ENCODE peak calls at places on chromosomes 4 and X, in four cellular contexts. One of them, this sample, is unnamed.

GRCh38 chr4:185524888-185525863 is 10.1 kb downstream of the PDLIM3 start:
- DNase-seq in mesendoderm: no peak
- DNase-seq in H1: no peak
- DNase-seq in H9: no peak
- DNase-seq in this sample: peak

GRCh38 chr4:142845293-142846070 is 619 bp downstream of the INPP4B start:
- DNase-seq in H9: peak
- DNase-seq in H1: no peak
- DNase-seq in mesendoderm: peak
- DNase-seq in this sample: no peak

GRCh38 chr4:122246551-122246950 is 94.4 kb downstream of the BLTP1 start:
- DNase-seq in H9: no peak
- DNase-seq in mesendoderm: no peak
- DNase-seq in H1: no peak
- DNase-seq in this sample: peak

GRCh38 chr4:1851575-1852415 is 4.2 kb downstream of the LETM1 start:
- DNase-seq in mesendoderm: no peak
- DNase-seq in H1: no peak
- DNase-seq in H9: no peak
- DNase-seq in this sample: no peak

GRCh38 chr4:148831945-148832344 is 389.7 kb upstream of the NR3C2 start:
- DNase-seq in H9: no peak
- DNase-seq in H1: no peak
- DNase-seq in mesendoderm: no peak
- DNase-seq in this sample: peak

GRCh38 chr4:112038861-112039260 is 106.4 kb upstream of the FAM241A start:
- DNase-seq in H1: no peak
- DNase-seq in H9: no peak
- DNase-seq in mesendoderm: no peak
- DNase-seq in this sample: peak

GRCh38 chrX:13180807-13181206 is 136.4 kb upstream of the FAM9C start:
- DNase-seq in H1: no peak
- DNase-seq in H9: no peak
- DNase-seq in mesendoderm: no peak
- DNase-seq in this sample: peak

GRCh38 chrX:137749282-137749681 is 183.4 kb downstream of the ZIC3 start:
- DNase-seq in mesendoderm: peak
- DNase-seq in H9: no peak
- DNase-seq in H1: no peak
- DNase-seq in this sample: no peak

GRCh38 chrX:105117621-105118020 is 102.9 kb downstream of the TEX13A start:
- DNase-seq in mesendoderm: no peak
- DNase-seq in H1: no peak
- DNase-seq in H9: no peak
- DNase-seq in this sample: no peak

GRCh38 chr4:139084425-139085093 is 69.0 kb downstream of the NOCT start:
- DNase-seq in H1: no peak
- DNase-seq in H9: no peak
- DNase-seq in mesendoderm: no peak
- DNase-seq in this sample: no peak

GRCh38 chrX:73847991-73848390 is 285.0 kb downstream of the CHIC1 start:
- DNase-seq in H9: no peak
- DNase-seq in mesendoderm: peak
- DNase-seq in H1: no peak
- DNase-seq in this sample: no peak

GRCh38 chr4:10736266-10736665 is 51.7 kb upstream of the CLNK start:
- DNase-seq in mesendoderm: no peak
- DNase-seq in H1: no peak
- DNase-seq in H9: no peak
- DNase-seq in this sample: no peak

GRCh38 chr4:113760094-113760851 is 1.3 kb downstream of the CAMK2D start:
- DNase-seq in H9: no peak
- DNase-seq in H1: no peak
- DNase-seq in mesendoderm: peak
- DNase-seq in this sample: peak

GRCh38 chr4:70613893-70614572 is 14.5 kb upstream of the ENAM start:
- DNase-seq in mesendoderm: no peak
- DNase-seq in H9: no peak
- DNase-seq in H1: no peak
- DNase-seq in this sample: no peak

GRCh38 chr4:3250956-3251690 is 2.2 kb downstream of the MSANTD1 start:
- DNase-seq in mesendoderm: peak
- DNase-seq in H9: peak
- DNase-seq in H1: no peak
- DNase-seq in this sample: no peak

GRCh38 chrX:27276751-27277150 is 186.4 kb downstream of the PPP4R3C start:
- DNase-seq in H9: no peak
- DNase-seq in H1: no peak
- DNase-seq in mesendoderm: no peak
- DNase-seq in this sample: no peak

GRCh38 chr4:100261346-100261745 is 71.1 kb upstream of the DDIT4L start:
- DNase-seq in mesendoderm: no peak
- DNase-seq in H9: no peak
- DNase-seq in H1: no peak
- DNase-seq in this sample: peak

GRCh38 chr4:1323635-1324442 is 23.2 kb upstream of the UVSSA start:
- DNase-seq in H9: no peak
- DNase-seq in mesendoderm: no peak
- DNase-seq in H1: no peak
- DNase-seq in this sample: peak

GRCh38 chr4:109645874-109646591 is 57.2 kb downstream of the CASP6 start:
- DNase-seq in mesendoderm: no peak
- DNase-seq in H1: no peak
- DNase-seq in H9: no peak
- DNase-seq in this sample: no peak

GRCh38 chrX:39767446-39767845 is 330.3 kb downstream of the BCOR start:
- DNase-seq in H9: no peak
- DNase-seq in mesendoderm: no peak
- DNase-seq in H1: no peak
- DNase-seq in this sample: peak
- H4K5ac ChIP-seq in H9: no peak
- H4K5ac ChIP-seq in mesendoderm: no peak
- H4K5ac ChIP-seq in H1: no peak
- H4K5ac ChIP-seq in this sample: no peak

DNA sequence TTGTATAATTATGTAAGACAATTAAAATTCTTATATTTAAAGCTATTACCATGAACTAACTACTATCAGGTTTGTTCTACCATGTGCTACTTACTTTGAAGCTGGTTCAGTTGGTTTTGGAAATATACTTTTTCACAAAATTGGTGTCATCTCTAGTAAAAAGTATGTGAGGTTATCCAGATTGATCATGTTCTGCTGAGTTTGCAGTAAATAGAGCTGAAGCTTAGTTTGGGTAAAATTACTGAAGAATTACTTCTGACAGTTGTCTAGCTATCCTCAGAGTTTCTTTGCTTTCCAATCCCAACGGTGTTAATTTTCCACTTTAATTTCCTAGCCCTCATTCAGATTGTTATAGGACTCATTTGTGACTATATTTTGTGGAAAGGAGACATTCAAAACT is 184.2 kb downstream of the FAT4 start:
- DNase-seq in H1: no peak
- DNase-seq in mesendoderm: no peak
- DNase-seq in H9: no peak
- DNase-seq in this sample: no peak
- H3K9ac ChIP-seq in H1: no peak
- H3K9ac ChIP-seq in mesendoderm: no peak
- H3K9ac ChIP-seq in H9: no peak
- H3K9ac ChIP-seq in this sample: no peak

GRCh38 chr4:27604692-27605091 is 744.1 kb downstream of the STIM2 start:
- DNase-seq in mesendoderm: peak
- DNase-seq in H1: no peak
- DNase-seq in H9: no peak
- DNase-seq in this sample: no peak

GRCh38 chr4:27602172-27602571 is 741.5 kb downstream of the STIM2 start:
- DNase-seq in mesendoderm: no peak
- DNase-seq in H1: no peak
- DNase-seq in H9: no peak
- DNase-seq in this sample: no peak
- H4K5ac ChIP-seq in mesendoderm: no peak
- H4K5ac ChIP-seq in H1: no peak
- H4K5ac ChIP-seq in H9: no peak
- H4K5ac ChIP-seq in this sample: no peak

GRCh38 chr4:38099908-38100407 is 139.8 kb downstream of the PTTG2 start:
- DNase-seq in H9: no peak
- DNase-seq in H1: no peak
- DNase-seq in mesendoderm: no peak
- DNase-seq in this sample: peak

GRCh38 chr4:38102942-38103604 is 142.9 kb downstream of the PTTG2 start:
- DNase-seq in H9: no peak
- DNase-seq in mesendoderm: no peak
- DNase-seq in H1: no peak
- DNase-seq in this sample: no peak

GRCh38 chr4:38101563-38101962 is 141.4 kb downstream of the PTTG2 start:
- DNase-seq in mesendoderm: no peak
- DNase-seq in H1: no peak
- DNase-seq in H9: no peak
- DNase-seq in this sample: peak

GRCh38 chr4:38099020-38099600 is 138.9 kb downstream of the PTTG2 start:
- DNase-seq in H9: no peak
- DNase-seq in mesendoderm: no peak
- DNase-seq in H1: no peak
- DNase-seq in this sample: no peak

DNA sequence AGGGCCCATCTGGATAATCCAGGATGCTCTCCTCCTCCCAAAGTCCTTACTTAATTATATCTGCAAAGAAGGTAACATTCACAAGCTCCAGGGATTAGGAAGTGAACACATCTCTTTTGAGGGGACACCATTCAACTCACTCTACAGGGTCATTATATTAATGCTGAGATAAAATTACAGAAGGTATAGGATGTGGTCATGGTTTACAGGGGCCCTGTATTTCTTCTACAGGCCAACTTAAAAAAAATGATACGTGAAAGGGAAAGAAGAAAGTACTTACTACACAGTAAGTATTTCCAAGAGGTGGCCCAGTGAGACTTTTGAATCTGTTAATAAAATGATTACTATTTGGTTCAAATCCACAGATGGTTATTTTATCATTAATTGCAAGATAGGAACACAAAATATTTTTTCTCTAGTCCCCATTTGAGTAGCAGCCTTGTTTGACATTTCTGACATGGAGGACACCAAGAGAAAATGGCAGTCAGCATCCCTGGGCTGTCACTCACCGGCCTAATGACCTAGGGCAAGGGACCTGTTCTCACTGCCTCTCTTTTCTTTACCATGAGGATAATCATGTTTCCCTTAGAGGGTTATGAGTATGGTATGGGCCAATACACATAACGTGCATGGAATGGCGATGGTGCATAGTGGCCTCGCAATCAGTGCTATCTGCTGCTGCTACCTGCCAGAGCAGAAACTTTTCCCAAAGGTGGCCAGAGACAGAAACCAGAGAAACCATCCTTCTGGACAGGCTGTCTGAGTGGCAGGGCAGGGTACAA is 140.5 kb downstream of the PTTG2 start:
- DNase-seq in H1: no peak
- DNase-seq in mesendoderm: no peak
- DNase-seq in H9: no peak
- DNase-seq in this sample: no peak
- H3K9ac ChIP-seq in H1: no peak
- H3K9ac ChIP-seq in mesendoderm: no peak
- H3K9ac ChIP-seq in H9: no peak
- H3K9ac ChIP-seq in this sample: no peak

This sample was measured in IMR-90.